ENCODE peak calls at places on chromosomes 7 and 10, in four cellular contexts. W is left ventricle myocardium inferior, Z is spleen, A is astrocyte. T is an unnamed sample. For H3K4me1, the result is how much of the 10 kb centered on the place peaks cover.

GRCh38 chr7:50400114-50400513 is 50.0 kb downstream of the FIGNL1 start:
- DNase-seq in W (no peak), Z (no peak), A (no peak), T (no peak)

GRCh38 chr10:34405611-34406462 is 409.3 kb downstream of the PARD3 start:
- DNase-seq in A (peak), W (no peak), Z (no peak), T (no peak)

GRCh38 chr7:130151591-130152269 is 53.5 kb downstream of the TMEM209 start:
- DNase-seq in W (no peak), Z (no peak), A (peak), T (no peak)

GRCh38 chr7:46982928-46983327 is 599.0 kb downstream of the TNS3 start:
- DNase-seq in A (peak), W (no peak), Z (no peak), T (no peak)

GRCh38 chr7:5643280-5643679 is 138.2 kb downstream of the RNF216 start:
- DNase-seq in A (no peak), Z (peak), W (peak), T (peak)

GRCh38 chr10:71468363-71469094 is 71.8 kb downstream of the CDH23 start:
- DNase-seq in A (no peak), W (no peak), Z (no peak), T (no peak)

GRCh38 chr10:30581779-30582380 is 47.7 kb downstream of the LYZL2 start:
- DNase-seq in A (peak), W (no peak), Z (no peak), T (peak)

GRCh38 chr10:53209941-53210611 is 437.5 kb upstream of the MBL2 start:
- DNase-seq in Z (no peak), W (no peak), A (peak), T (no peak)

GRCh38 chr10:108848016-108848415 is 1075.3 kb downstream of the XPNPEP1 start:
- DNase-seq in Z (no peak), A (no peak), W (no peak), T (no peak)

GRCh38 chr10:126240483-126240882 is 147.8 kb downstream of the ADAM12 start:
- DNase-seq in Z (no peak), W (no peak), A (no peak), T (no peak)

GRCh38 chr7:122199171-122199570 is 55.1 kb upstream of the AASS start:
- DNase-seq in A (peak), Z (no peak), W (no peak), T (no peak)

GRCh38 chr7:151242181-151243044 is 6.1 kb downstream of the SMARCD3 start:
- DNase-seq in W (no peak), A (no peak), Z (no peak), T (no peak)

GRCh38 chr10:31490858-31491504 is 172.0 kb downstream of the ZEB1 start:
- DNase-seq in W (no peak), Z (no peak), A (peak), T (peak)

DNA sequence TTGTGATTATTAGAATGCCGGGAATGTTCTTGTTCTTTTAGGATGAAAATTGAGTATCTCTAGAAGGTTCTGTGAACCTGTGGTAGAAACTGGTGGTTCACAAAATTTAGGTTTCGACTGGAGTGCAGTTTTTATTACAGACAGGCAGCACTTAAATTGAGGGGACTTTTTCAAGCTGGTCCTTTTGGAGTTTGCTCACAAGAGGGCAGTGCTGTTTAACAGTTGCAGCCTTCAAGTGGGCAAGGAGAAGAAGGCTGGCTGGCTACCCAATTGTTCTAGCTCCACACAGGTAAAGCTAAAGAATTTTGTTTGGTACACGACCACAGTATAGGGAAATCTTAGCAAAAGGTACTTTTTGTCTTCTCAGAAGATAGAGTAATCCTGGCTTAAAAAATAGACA is 233.6 kb downstream of the SNX13 start:
- DNase-seq in A (peak), W (no peak), Z (no peak), T (peak)
- TF ChIP-seq CTCF in A (peak), W (peak), Z (no peak), T (peak)

GRCh38 chr7:98084631-98085030 is 22.0 kb upstream of the LMTK2 start:
- DNase-seq in Z (no peak), W (no peak), A (no peak), T (no peak)
- H3K27ac ChIP-seq in Z (no peak), W (no peak), A (no peak), T (no peak)

DNA sequence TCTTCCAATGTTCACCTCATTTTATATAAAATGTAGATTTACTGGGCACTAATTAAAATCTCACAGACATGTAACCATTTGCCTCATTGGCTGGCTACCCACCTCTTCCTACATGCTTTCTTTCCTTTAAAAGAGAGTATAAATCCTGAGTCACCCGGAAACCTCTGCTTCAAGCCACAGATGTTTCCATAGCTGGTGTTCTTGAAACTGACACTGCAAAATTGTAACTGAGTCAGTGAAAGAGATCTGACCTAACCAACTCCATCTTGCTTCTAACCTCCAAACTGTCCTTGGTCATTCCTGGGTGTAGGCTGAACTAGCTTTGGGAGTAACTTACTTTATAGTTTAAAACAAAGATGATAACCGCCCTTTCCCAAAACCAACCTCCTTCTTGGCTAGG is 33.6 kb downstream of the SVOPL start:
- DNase-seq in A (no peak), Z (no peak), W (no peak), T (no peak)
- H3K4me1 ChIP-seq in A (under half), Z (under half), W (under half), T (under half)

DNA sequence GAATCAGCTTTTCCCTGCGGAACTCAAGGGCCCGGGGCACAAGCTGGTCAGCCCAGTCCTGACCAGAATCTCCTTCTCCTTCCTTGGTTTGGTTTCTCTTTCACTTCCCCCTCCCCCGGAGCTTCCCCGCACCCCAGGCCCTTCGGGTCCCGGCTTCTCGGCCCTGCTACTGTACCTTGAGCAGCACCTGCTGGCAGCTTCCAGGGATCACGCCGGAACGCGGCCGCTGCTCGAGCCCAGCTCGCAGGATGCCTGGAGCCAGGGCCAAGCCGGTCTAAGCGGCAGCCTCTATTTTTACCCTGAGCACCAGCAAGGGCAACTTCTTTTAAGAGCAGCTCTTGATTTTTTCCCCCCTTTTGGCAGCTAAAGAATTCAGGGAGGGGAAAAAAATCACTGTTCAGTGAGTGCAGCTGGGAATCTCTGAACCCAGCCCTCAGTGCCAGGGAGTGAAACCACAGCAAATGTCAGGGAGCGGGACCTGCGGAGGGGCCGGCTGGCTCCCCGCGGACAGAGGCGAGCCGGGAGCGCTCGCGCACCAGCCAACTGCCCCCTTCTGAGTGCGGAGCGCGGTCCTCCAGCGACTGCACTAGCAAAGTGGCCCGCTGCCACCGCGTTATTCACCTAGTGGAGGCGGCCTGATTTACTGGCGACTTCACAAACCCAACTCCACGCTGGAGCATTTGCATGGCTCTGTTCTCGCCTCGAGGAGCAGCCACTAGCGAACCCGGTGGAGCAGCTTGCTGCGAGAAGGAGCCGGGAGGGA is 2.4 kb upstream of the INHBA start:
- DNase-seq in Z (peak), A (peak), W (peak), T (peak)
- TF ChIP-seq CTCF in Z (peak), A (peak), W (peak), T (peak)

GRCh38 chr7:128154519-128154918 is 86.6 kb upstream of the LEP start:
- DNase-seq in Z (no peak), W (no peak), A (no peak), T (no peak)
- H3K27ac ChIP-seq in Z (no peak), W (no peak), A (no peak), T (no peak)

GRCh38 chr10:78543026-78543748 is 509.5 kb downstream of the RPS24 start:
- DNase-seq in Z (no peak), W (no peak), A (no peak), T (no peak)

GRCh38 chr10:78542536-78542935 is 508.9 kb downstream of the RPS24 start:
- DNase-seq in W (no peak), Z (no peak), A (no peak), T (no peak)

GRCh38 chr10:78545756-78546155 is 512.1 kb downstream of the RPS24 start:
- DNase-seq in A (no peak), W (no peak), Z (no peak), T (no peak)

GRCh38 chr10:78544447-78545085 is 510.9 kb downstream of the RPS24 start:
- DNase-seq in Z (no peak), W (no peak), A (peak), T (no peak)

DNA sequence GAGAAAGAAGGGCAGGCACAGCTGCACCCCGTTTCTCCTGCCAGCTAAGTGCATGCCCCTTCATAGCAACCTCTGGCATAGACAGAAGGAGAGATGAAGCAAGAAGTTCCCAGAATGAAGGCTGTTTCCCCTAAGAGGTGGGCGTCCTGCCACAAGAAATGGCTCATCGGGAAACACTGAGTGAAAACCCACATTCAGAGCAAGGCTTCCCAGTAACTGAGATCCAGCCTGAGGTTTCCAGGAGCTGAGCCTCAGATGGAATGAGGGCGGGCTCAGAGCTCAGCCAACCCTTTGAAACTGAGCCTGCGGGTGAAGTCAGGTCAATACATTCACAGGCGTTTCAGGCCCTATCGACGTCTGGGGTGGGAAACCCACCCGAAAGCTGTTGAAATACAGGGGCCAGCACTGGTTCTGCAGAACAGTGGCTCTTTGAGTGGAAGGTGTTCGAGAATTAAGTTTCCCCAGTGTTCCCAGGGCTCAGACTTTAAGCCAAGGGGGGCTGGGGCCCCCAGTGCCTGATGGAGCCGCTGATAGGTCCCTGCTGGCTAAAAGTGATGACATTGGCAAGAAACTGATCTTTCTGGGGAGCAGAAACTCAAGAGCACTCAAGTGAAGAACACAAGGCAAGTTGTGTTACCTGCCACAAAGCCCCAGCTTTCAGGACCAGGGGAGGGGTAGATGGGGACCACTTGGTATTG is 510.2 kb downstream of the RPS24 start:
- DNase-seq in A (peak), Z (no peak), W (peak), T (peak)
- H3K4me1 ChIP-seq in A (under half), Z (under half), W (under half), T (under half)

GRCh38 chr7:36880108-36880507 is 155.8 kb upstream of the AOAH start:
- DNase-seq in W (no peak), A (no peak), Z (no peak), T (no peak)
- TF ChIP-seq CTCF in W (no peak), A (no peak), Z (no peak), T (no peak)

T was measured in adrenal gland.